ENCODE peak calls at places on chromosomes 3 and 15, in nine cellular contexts. U is AG10803; P is frontal cortex; O is activated T-helper 1 cell treated with anti-CD3 and anti-CD28 coated beads, Interleukin-12 subunit alpha, Interleukin-12 subunit beta, Interleukin-2, Interleukin-4 antibody, amounts not matched to agents 30 ng/mL and 10 ng/mL and 1 ng/mL, durations not matched to agents 14 hours and 24 hours and 36 hours; G is mesothelial cell of epicardium; K is NCI-H345; X is HFF-Myc; V is HL-60; S is upper lobe of right lung. R is an unnamed sample.

GRCh38 chr3:145055375-145056076 is 1083.9 kb downstream of the DIPK2A start:
- DNase-seq in U (no peak), P (no peak), O (no peak), G (no peak), K (no peak), X (no peak), V (no peak), S (no peak), R (no peak)

GRCh38 chr3:29067014-29067413 is 213.9 kb upstream of the RBMS3 start:
- DNase-seq in U (peak), P (no peak), O (no peak), G (no peak), K (no peak), X (no peak), V (no peak), S (no peak), R (no peak)

GRCh38 chr3:144497452-144497851 is 525.8 kb downstream of the DIPK2A start:
- DNase-seq in U (no peak), P (no peak), O (no peak), G (no peak), K (no peak), X (no peak), V (no peak), S (no peak), R (no peak)

GRCh38 chr15:101528108-101528916 is 38.8 kb upstream of the PCSK6 start:
- DNase-seq in U (peak), P (no peak), O (no peak), G (no peak), K (no peak), X (no peak), V (peak), S (no peak), R (no peak)

GRCh38 chr3:171200052-171201029 is 173.8 kb upstream of the SLC2A2 start:
- DNase-seq in U (no peak), P (no peak), O (no peak), G (no peak), K (no peak), X (no peak), V (peak), S (no peak), R (no peak)

GRCh38 chr15:35450492-35450891 is 95.5 kb downstream of the DPH6 start:
- DNase-seq in U (peak), P (no peak), O (no peak), G (no peak), K (no peak), X (no peak), V (no peak), S (no peak), R (no peak)

GRCh38 chr15:64635486-64635815 is 139.9 kb downstream of the RBPMS2 start:
- DNase-seq in U (peak), P (no peak), O (no peak), G (no peak), K (no peak), X (no peak), V (no peak), S (no peak), R (no peak)

GRCh38 chr15:51775967-51776816 is 24.8 kb downstream of the TMOD2 start:
- DNase-seq in U (peak), P (peak), O (peak), G (no peak), K (peak), X (no peak), V (no peak), S (no peak), R (no peak)

GRCh38 chr3:42786212-42786611 is 13.2 kb upstream of the CCDC13 start:
- DNase-seq in U (no peak), P (no peak), O (no peak), G (no peak), K (no peak), X (no peak), V (no peak), S (no peak), R (no peak)

GRCh38 chr3:41711656-41712055 is 250.2 kb downstream of the ULK4 start:
- DNase-seq in U (peak), P (no peak), O (no peak), G (no peak), K (no peak), X (no peak), V (no peak), S (no peak), R (no peak)

GRCh38 chr3:55477306-55478010 is 9.6 kb downstream of the WNT5A start:
- DNase-seq in U (no peak), P (no peak), O (no peak), G (no peak), K (no peak), X (no peak), V (no peak), S (no peak), R (no peak)

GRCh38 chr3:122609798-122610559 is 32.5 kb downstream of the PARP15 start:
- DNase-seq in U (peak), P (no peak), O (peak), G (no peak), K (no peak), X (peak), V (no peak), S (no peak), R (no peak)

GRCh38 chr15:55873024-55873745 is 120.2 kb downstream of the NEDD4 start:
- DNase-seq in U (no peak), P (no peak), O (no peak), G (no peak), K (no peak), X (no peak), V (no peak), S (no peak), R (no peak)

GRCh38 chr15:92059036-92059970 is 205.8 kb downstream of the SLCO3A1 start:
- DNase-seq in U (no peak), P (no peak), O (no peak), G (no peak), K (no peak), X (no peak), V (no peak), S (no peak), R (no peak)

GRCh38 chr3:10286596-10287295 is 6.0 kb downstream of the GHRL start:
- DNase-seq in U (peak), P (peak), O (no peak), G (no peak), K (no peak), X (peak), V (no peak), S (no peak), R (no peak)

GRCh38 chr3:23175361-23176073 is 27.6 kb upstream of the UBE2E2 start:
- DNase-seq in U (no peak), P (no peak), O (no peak), G (no peak), K (no peak), X (no peak), V (no peak), S (no peak), R (no peak)

GRCh38 chr3:194046995-194047681 is 88.8 kb upstream of the HES1 start:
- DNase-seq in U (peak), P (peak), O (no peak), G (no peak), K (peak), X (no peak), V (peak), S (peak), R (no peak)

GRCh38 chr15:45263854-45264253 is 11.8 kb downstream of the SLC28A2 start:
- DNase-seq in U (no peak), P (no peak), O (no peak), G (no peak), K (no peak), X (no peak), V (no peak), S (no peak), R (no peak)

GRCh38 chr3:15372918-15373317 is 40.5 kb upstream of the SH3BP5 start:
- DNase-seq in U (no peak), P (no peak), O (no peak), G (no peak), K (no peak), X (no peak), V (no peak), S (no peak), R (no peak)

GRCh38 chr3:142288032-142288638 is 62.8 kb upstream of the GK5 start:
- DNase-seq in U (no peak), P (no peak), O (no peak), G (no peak), K (no peak), X (no peak), V (no peak), S (no peak), R (no peak)

GRCh38 chr3:170154084-170154483 is 27.4 kb downstream of the PHC3 start:
- DNase-seq in U (no peak), P (no peak), O (no peak), G (no peak), K (no peak), X (no peak), V (no peak), S (no peak), R (no peak)

GRCh38 chr3:42581400-42581708 is 413 bp downstream of the SEC22C start:
- DNase-seq in U (no peak), P (no peak), O (no peak), G (peak), K (no peak), X (no peak), V (no peak), S (no peak), R (no peak)

GRCh38 chr15:50162988-50163718 is 18.8 kb upstream of the SLC27A2 start:
- DNase-seq in U (no peak), P (no peak), O (no peak), G (no peak), K (no peak), X (no peak), V (no peak), S (no peak), R (no peak)

GRCh38 chr15:66644815-66645345 is 57.2 kb upstream of the SMAD6 start:
- DNase-seq in U (no peak), P (no peak), O (no peak), G (no peak), K (no peak), X (no peak), V (no peak), S (no peak), R (no peak)

GRCh38 chr3:190088890-190089289 is 31.8 kb downstream of the P3H2 start:
- DNase-seq in U (no peak), P (no peak), O (no peak), G (no peak), K (no peak), X (no peak), V (no peak), S (no peak), R (no peak)

GRCh38 chr3:13461169-13462124 is 18.7 kb upstream of the HDAC11 start:
- DNase-seq in U (no peak), P (no peak), O (peak), G (no peak), K (peak), X (no peak), V (peak), S (peak), R (peak)

GRCh38 chr15:58019503-58020376 is 45.8 kb downstream of the ALDH1A2 start:
- DNase-seq in U (peak), P (no peak), O (no peak), G (no peak), K (no peak), X (peak), V (no peak), S (no peak), R (no peak)

GRCh38 chr3:102979202-102979601 is 544.4 kb downstream of the ZPLD1 start:
- DNase-seq in U (no peak), P (no peak), O (no peak), G (no peak), K (no peak), X (no peak), V (no peak), S (no peak), R (no peak)

GRCh38 chr3:120642368-120642948 is 39.6 kb downstream of the HGD start:
- DNase-seq in U (peak), P (no peak), O (no peak), G (no peak), K (no peak), X (peak), V (peak), S (no peak), R (no peak)

GRCh38 chr3:182609575-182610156 is 183.6 kb upstream of the ATP11B start:
- DNase-seq in U (no peak), P (no peak), O (no peak), G (peak), K (peak), X (no peak), V (no peak), S (no peak), R (peak)

GRCh38 chr3:149654188-149654601 is 3.6 kb downstream of the WWTR1 start:
- DNase-seq in U (peak), P (no peak), O (no peak), G (no peak), K (no peak), X (no peak), V (no peak), S (no peak), R (no peak)

GRCh38 chr3:48507256-48508061 is 3.5 kb upstream of the SHISA5 start:
- DNase-seq in U (peak), P (peak), O (peak), G (peak), K (peak), X (peak), V (no peak), S (peak), R (no peak)

GRCh38 chr3:55879901-55880331 is 392.8 kb upstream of the WNT5A start:
- DNase-seq in U (peak), P (no peak), O (no peak), G (no peak), K (no peak), X (no peak), V (no peak), S (no peak), R (no peak)

GRCh38 chr3:177615015-177615414 is 417.7 kb upstream of the TBL1XR1 start:
- DNase-seq in U (peak), P (no peak), O (no peak), G (no peak), K (peak), X (no peak), V (peak), S (peak), R (peak)

GRCh38 chr3:27914199-27914598 is 192.1 kb upstream of the EOMES start:
- DNase-seq in U (peak), P (no peak), O (no peak), G (no peak), K (no peak), X (no peak), V (no peak), S (no peak), R (no peak)

GRCh38 chr3:127578168-127578567 is 12.4 kb downstream of the TPRA1 start:
- DNase-seq in U (no peak), P (no peak), O (no peak), G (no peak), K (no peak), X (no peak), V (no peak), S (no peak), R (no peak)

GRCh38 chr15:39936681-39937080 is 2.8 kb downstream of the EIF2AK4 start:
- DNase-seq in U (no peak), P (no peak), O (no peak), G (no peak), K (no peak), X (no peak), V (no peak), S (no peak), R (no peak)

GRCh38 chr3:85162905-85163304 is 204.1 kb downstream of the CADM2 start:
- DNase-seq in U (no peak), P (no peak), O (no peak), G (no peak), K (no peak), X (no peak), V (no peak), S (no peak), R (no peak)

GRCh38 chr3:120052225-120052624 is 42.0 kb downstream of the GSK3B start:
- DNase-seq in U (no peak), P (no peak), O (no peak), G (no peak), K (no peak), X (no peak), V (no peak), S (no peak), R (no peak)

R was measured in NCI-H748 treated with DMSO at 0.1 percent for 48 hours.